ENCODE peak calls at places on chromosomes 12 and 14, in four cellular contexts. One of them, this sample, is unnamed.

GRCh38 chr12:63967781-63968180 is 123.3 kb downstream of the SRGAP1 start:
- DNase-seq in fibroblast of pulmonary artery: no peak
- DNase-seq in fibroblast of lung: peak; percentile 43
- DNase-seq in adrenal gland: no peak
- DNase-seq in this sample: no peak

GRCh38 chr12:45355750-45356149 is 139.9 kb downstream of the ANO6 start:
- DNase-seq in fibroblast of lung: peak; percentile 41
- DNase-seq in fibroblast of pulmonary artery: no peak
- DNase-seq in adrenal gland: no peak
- DNase-seq in this sample: no peak

GRCh38 chr14:88380405-88380804 is 5.1 kb upstream of the SPATA7 start:
- DNase-seq in fibroblast of lung: peak; percentile 7
- DNase-seq in adrenal gland: no peak
- DNase-seq in fibroblast of pulmonary artery: peak; percentile 49
- DNase-seq in this sample: no peak

GRCh38 chr12:92259852-92260251 is 114.2 kb upstream of the BTG1 start:
- DNase-seq in fibroblast of lung: no peak
- DNase-seq in adrenal gland: no peak
- DNase-seq in fibroblast of pulmonary artery: peak; percentile 10
- DNase-seq in this sample: no peak

GRCh38 chr12:19841451-19841850 is 402.2 kb downstream of the AEBP2 start:
- DNase-seq in fibroblast of lung: no peak
- DNase-seq in fibroblast of pulmonary artery: no peak
- DNase-seq in adrenal gland: no peak
- DNase-seq in this sample: no peak

GRCh38 chr14:22460461-22461195 is 128.4 kb downstream of the DAD1 start:
- DNase-seq in fibroblast of lung: peak; percentile 89
- DNase-seq in adrenal gland: no peak
- DNase-seq in fibroblast of pulmonary artery: no peak
- DNase-seq in this sample: no peak

GRCh38 chr14:39266589-39266870 is 32.8 kb downstream of the MIA2 start:
- DNase-seq in adrenal gland: peak; percentile 65
- DNase-seq in fibroblast of lung: peak; percentile 65
- DNase-seq in fibroblast of pulmonary artery: peak; percentile 47
- DNase-seq in this sample: no peak

GRCh38 chr12:32440120-32440865 is 40.9 kb downstream of the FGD4 start:
- DNase-seq in fibroblast of pulmonary artery: no peak
- DNase-seq in fibroblast of lung: no peak
- DNase-seq in adrenal gland: no peak
- DNase-seq in this sample: no peak

GRCh38 chr12:113929312-113929989 is 36.7 kb downstream of the RBM19 start:
- DNase-seq in fibroblast of pulmonary artery: no peak
- DNase-seq in fibroblast of lung: no peak
- DNase-seq in adrenal gland: no peak
- DNase-seq in this sample: no peak

GRCh38 chr12:28498850-28499249 is 308.6 kb downstream of the CCDC91 start:
- DNase-seq in fibroblast of lung: peak; percentile 64
- DNase-seq in adrenal gland: no peak
- DNase-seq in fibroblast of pulmonary artery: peak; percentile 23
- DNase-seq in this sample: no peak

GRCh38 chr12:119869720-119870119 is 7.4 kb downstream of the CIT start:
- DNase-seq in fibroblast of pulmonary artery: peak; percentile 86
- DNase-seq in adrenal gland: no peak
- DNase-seq in fibroblast of lung: peak; percentile 89
- DNase-seq in this sample: no peak

GRCh38 chr14:76868453-76869170 is 42.4 kb downstream of the LRRC74A start:
- DNase-seq in fibroblast of pulmonary artery: no peak
- DNase-seq in fibroblast of lung: no peak
- DNase-seq in adrenal gland: no peak
- DNase-seq in this sample: no peak

DNA sequence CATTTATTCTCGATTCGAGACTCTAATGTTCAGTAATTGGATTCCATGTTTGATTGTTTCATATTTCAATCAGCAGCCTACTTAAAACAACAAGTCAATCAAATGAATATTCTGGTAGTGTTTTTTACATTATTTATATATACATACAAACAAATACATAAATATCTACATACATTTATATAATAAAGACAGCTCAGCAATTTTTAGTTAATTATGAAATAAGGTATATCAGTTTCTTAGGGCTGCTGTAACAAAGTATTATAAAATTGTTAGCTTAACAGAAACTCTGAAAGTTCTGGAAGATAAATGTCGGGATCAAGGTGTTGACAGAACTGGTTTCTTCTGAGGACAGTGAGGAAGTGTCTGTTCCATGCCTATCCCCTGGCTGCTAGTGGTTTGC is 105.9 kb downstream of the MGST1 start:
- DNase-seq in fibroblast of lung: no peak
- DNase-seq in fibroblast of pulmonary artery: no peak
- DNase-seq in adrenal gland: no peak
- DNase-seq in this sample: no peak
- TF ChIP-seq CTCF in fibroblast of lung: no peak
- TF ChIP-seq CTCF in fibroblast of pulmonary artery: no peak
- TF ChIP-seq CTCF in adrenal gland: no peak
- TF ChIP-seq CTCF in this sample: no peak

DNA sequence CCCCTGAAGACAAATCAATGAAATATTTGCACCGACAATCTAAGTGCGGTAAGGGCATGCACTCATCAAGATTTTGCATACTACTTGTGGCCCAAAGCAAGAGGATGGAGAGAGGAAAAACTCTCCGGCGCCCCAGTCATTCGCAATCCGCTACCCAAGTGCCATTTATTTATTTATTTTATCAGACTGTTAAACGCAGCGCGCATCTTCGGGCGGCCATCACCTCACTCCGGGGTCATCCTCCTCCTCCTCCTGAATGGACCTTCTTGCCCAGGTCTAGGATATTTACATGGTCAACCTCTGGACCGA is 1.2 kb downstream of the NOVA1 start:
- DNase-seq in fibroblast of pulmonary artery: peak; percentile 40
- DNase-seq in fibroblast of lung: peak; percentile 5
- DNase-seq in adrenal gland: peak; percentile 11
- DNase-seq in this sample: peak; percentile 17
- TF ChIP-seq CTCF in fibroblast of pulmonary artery: no peak
- TF ChIP-seq CTCF in fibroblast of lung: no peak
- TF ChIP-seq CTCF in adrenal gland: no peak
- TF ChIP-seq CTCF in this sample: no peak

DNA sequence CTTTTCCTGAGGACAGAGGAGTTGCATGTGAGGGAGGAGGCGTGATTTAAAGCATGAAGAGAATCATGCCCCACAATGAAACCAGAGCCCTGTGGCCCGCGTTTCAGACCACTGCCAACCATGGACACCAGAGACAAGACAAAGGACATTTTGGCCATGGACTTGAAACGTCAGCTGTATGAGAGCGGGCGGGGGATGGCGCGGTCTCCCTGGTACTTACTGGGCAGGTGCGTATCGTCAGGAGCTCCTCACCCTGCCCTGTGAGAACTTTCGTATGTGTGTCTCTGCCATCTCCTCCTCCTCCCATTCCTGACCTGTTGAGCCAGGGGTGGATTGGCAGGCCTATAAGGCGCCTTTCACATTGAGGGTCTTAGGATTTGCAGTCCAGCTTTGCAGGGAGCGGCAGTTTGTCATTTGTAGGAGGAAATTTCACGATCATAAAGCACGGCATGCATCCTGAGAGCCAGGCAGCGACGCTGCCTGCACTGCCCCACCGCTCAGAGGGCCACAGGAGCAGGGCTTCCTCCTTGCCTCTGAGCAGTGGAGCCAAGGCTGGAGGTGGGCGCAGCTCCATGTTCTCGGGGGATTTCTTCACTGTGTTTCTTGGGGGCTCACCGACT is 22.2 kb downstream of the SFSWAP start:
- DNase-seq in adrenal gland: no peak
- DNase-seq in fibroblast of lung: no peak
- DNase-seq in fibroblast of pulmonary artery: no peak
- DNase-seq in this sample: no peak
- TF ChIP-seq CTCF in adrenal gland: no peak
- TF ChIP-seq CTCF in fibroblast of lung: no peak
- TF ChIP-seq CTCF in fibroblast of pulmonary artery: no peak
- TF ChIP-seq CTCF in this sample: no peak

DNA sequence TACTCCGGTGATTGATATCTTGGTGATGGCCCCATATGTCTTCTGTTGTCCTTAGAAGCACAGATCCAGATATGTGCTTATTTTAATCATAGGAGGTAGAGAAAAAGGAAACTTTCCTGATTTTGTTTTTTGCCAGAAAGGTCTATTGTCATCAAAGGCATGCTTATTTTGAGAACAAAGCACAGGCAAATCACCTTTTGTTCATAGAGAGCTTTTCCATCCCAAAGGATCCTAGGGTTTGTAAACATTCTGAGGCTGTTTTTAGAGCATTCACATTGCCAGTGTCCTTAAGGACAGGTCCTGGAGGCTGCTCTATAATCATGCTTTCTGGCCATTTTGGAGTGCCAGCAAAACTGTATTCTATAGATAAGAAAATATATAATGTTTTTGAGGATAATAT is 148.5 kb upstream of the SEL1L start:
- DNase-seq in fibroblast of pulmonary artery: no peak
- DNase-seq in adrenal gland: no peak
- DNase-seq in fibroblast of lung: no peak
- DNase-seq in this sample: no peak
- TF ChIP-seq CTCF in fibroblast of pulmonary artery: no peak
- TF ChIP-seq CTCF in adrenal gland: no peak
- TF ChIP-seq CTCF in fibroblast of lung: no peak
- TF ChIP-seq CTCF in this sample: no peak

This sample was measured in BE2C.